ENCODE peak calls at places on chromosomes 16 and 17, in seven cellular contexts. D, X, N, V, S, T and J are unnamed samples.

GRCh38 chr17:82297804-82298537 is 19.4 kb downstream of the CD7 start:
- DNase-seq in V (peak), X (peak), N (no peak), S (peak), D (no peak), T (peak), J (peak)

GRCh38 chr16:78703951-78704350 is 604.5 kb downstream of the WWOX start:
- DNase-seq in V (no peak), X (no peak), S (no peak), N (no peak), D (no peak), T (no peak), J (no peak)

GRCh38 chr17:82599674-82600661 is 48.3 kb downstream of the WDR45B start:
- DNase-seq in V (no peak), T (no peak), S (no peak), N (no peak), D (no peak), X (no peak), J (no peak)

GRCh38 chr16:74606521-74607309 is at the start of gene GLG1:
- DNase-seq in N (peak), S (peak), D (peak), V (peak), X (peak), T (peak), J (peak)

GRCh38 chr17:47717261-47717697 is 15.8 kb upstream of the TBX21 start:
- DNase-seq in N (no peak), T (no peak), D (no peak), S (no peak), X (no peak), V (no peak), J (no peak)

GRCh38 chr17:69267219-69267618 is 38.6 kb upstream of the ABCA10 start:
- DNase-seq in S (no peak), T (no peak), D (no peak), N (no peak), V (no peak), X (no peak), J (no peak)

GRCh38 chr17:46795379-46795952 is 23.0 kb downstream of the WNT3 start:
- DNase-seq in V (no peak), S (no peak), X (no peak), N (no peak), D (no peak), T (no peak), J (no peak)

GRCh38 chr17:38861399-38861843 is 7.9 kb upstream of the RPL23 start:
- DNase-seq in N (no peak), D (no peak), V (no peak), T (no peak), X (no peak), S (no peak), J (no peak)

GRCh38 chr17:63609820-63610573 is 9.3 kb downstream of the TACO1 start:
- DNase-seq in V (no peak), S (no peak), X (no peak), D (no peak), T (no peak), N (no peak), J (no peak)

GRCh38 chr16:24858219-24859041 is 12.7 kb downstream of the SLC5A11 start:
- DNase-seq in D (peak), T (peak), V (peak), S (no peak), X (peak), N (peak), J (no peak)

GRCh38 chr16:51222016-51222415 is 70.9 kb upstream of the SALL1 start:
- DNase-seq in T (no peak), V (no peak), N (no peak), X (no peak), S (no peak), D (no peak), J (no peak)

GRCh38 chr16:11211977-11212818 is 43.8 kb downstream of the SOCS1 start:
- DNase-seq in D (no peak), V (no peak), X (no peak), S (no peak), T (no peak), N (no peak), J (no peak)

GRCh38 chr16:84278333-84278732 is 16.3 kb upstream of the WFDC1 start:
- DNase-seq in V (no peak), X (no peak), N (no peak), D (no peak), S (no peak), T (no peak), J (no peak)

GRCh38 chr17:77466596-77467223 is 325.9 kb downstream of the SEC14L1 start:
- DNase-seq in V (no peak), N (peak), D (no peak), S (no peak), X (peak), T (no peak), J (no peak)

GRCh38 chr16:84658690-84659089 is 10.4 kb downstream of the KLHL36 start:
- DNase-seq in X (no peak), D (no peak), T (peak), N (no peak), V (no peak), S (no peak), J (no peak)

GRCh38 chr16:81706327-81707295 is 72.5 kb upstream of the PLCG2 start:
- DNase-seq in D (no peak), T (no peak), S (no peak), X (no peak), V (no peak), N (no peak), J (no peak)

GRCh38 chr16:54928421-54929089 is 2.1 kb upstream of the IRX5 start:
- DNase-seq in N (peak), D (no peak), S (no peak), V (peak), T (peak), X (peak), J (peak)

GRCh38 chr16:14263769-14264168 is 192.7 kb downstream of the MRTFB start:
- DNase-seq in T (no peak), S (no peak), N (no peak), X (no peak), V (no peak), D (no peak), J (no peak)

GRCh38 chr16:19502395-19503131 is 19.3 kb downstream of the GDE1 start:
- DNase-seq in X (peak), T (peak), N (peak), S (peak), V (peak), D (peak), J (no peak)

GRCh38 chr17:73316919-73317505 is 5.2 kb upstream of the CDC42EP4 start:
- DNase-seq in N (peak), T (peak), X (no peak), S (no peak), D (no peak), V (no peak), J (no peak)

GRCh38 chr16:56211471-56211944 is 20.2 kb downstream of the GNAO1 start:
- DNase-seq in X (no peak), S (no peak), N (no peak), V (no peak), D (no peak), T (peak), J (no peak)
- H3K27ac ChIP-seq in X (no peak), S (peak), N (no peak), V (no peak), D (no peak), T (no peak), J (no peak)

GRCh38 chr17:17994770-17995169 is 22.1 kb downstream of the DRC3 start:
- DNase-seq in N (no peak), V (no peak), S (no peak), T (no peak), D (no peak), X (no peak), J (no peak)

GRCh38 chr17:17990282-17990681 is 17.6 kb downstream of the DRC3 start:
- DNase-seq in T (no peak), X (no peak), V (no peak), S (no peak), D (no peak), N (no peak), J (no peak)

GRCh38 chr17:17993366-17993765 is 20.7 kb downstream of the DRC3 start:
- DNase-seq in N (no peak), D (no peak), T (no peak), V (no peak), X (no peak), S (no peak), J (no peak)

GRCh38 chr17:17993852-17994251 is 21.2 kb downstream of the DRC3 start:
- DNase-seq in V (no peak), X (no peak), S (no peak), N (no peak), T (no peak), D (no peak), J (no peak)

GRCh38 chr17:17994271-17994670 is 21.6 kb downstream of the DRC3 start:
- DNase-seq in S (no peak), V (peak), X (no peak), D (peak), N (peak), T (no peak), J (no peak)
- TF ChIP-seq CTCF in S (no peak), V (no peak), X (no peak), D (peak), N (peak), T (no peak), J (no peak)

GRCh38 chr16:57087003-57087402 is 5.4 kb upstream of the CPNE2 start:
- DNase-seq in D (no peak), X (no peak), T (no peak), V (no peak), N (no peak), S (no peak), J (no peak)
- H3K27ac ChIP-seq in D (no peak), X (no peak), T (no peak), V (no peak), N (no peak), S (no peak), J (no peak)

GRCh38 chr16:12468552-12468951 is 335.1 kb downstream of the CPPED1 start:
- DNase-seq in V (no peak), D (no peak), N (peak), S (no peak), T (no peak), X (no peak), J (no peak)
- TF ChIP-seq CTCF in V (no peak), D (no peak), N (peak), S (no peak), T (no peak), X (no peak), J (no peak)

GRCh38 chr17:14604920-14605599 is 304.2 kb downstream of the HS3ST3B1 start:
- DNase-seq in D (no peak), V (no peak), T (peak), N (no peak), S (peak), X (no peak), J (no peak)
- H3K27ac ChIP-seq in D (no peak), V (no peak), T (no peak), N (no peak), S (no peak), X (no peak), J (no peak)